ENCODE peak calls at places on chromosome 13, in eight cellular contexts. N is Calu3; C is naive B cell; X is psoas muscle; T is ovary; I is neural crest cell; B is suprapubic skin; S is effector CD4-positive, alpha-beta T cell. Q is an unnamed sample.

GRCh38 chr13:105971312-105971711 is 564.1 kb downstream of the EFNB2 start:
- DNase-seq in C (no peak), I (no peak), N (no peak), X (no peak), S (no peak), B (no peak), T (no peak), Q (no peak)

GRCh38 chr13:27353166-27353583 is 71.2 kb upstream of the GTF3A start:
- DNase-seq in S (no peak), B (no peak), X (no peak), T (no peak), I (no peak), C (no peak), N (no peak), Q (no peak)

GRCh38 chr13:111951982-111952565 is 114.9 kb upstream of the SOX1 start:
- DNase-seq in T (no peak), I (no peak), B (no peak), X (no peak), C (no peak), N (no peak), S (no peak), Q (no peak)

GRCh38 chr13:108974686-108975085 is 345.3 kb downstream of the MYO16 start:
- DNase-seq in X (no peak), B (no peak), I (no peak), T (no peak), N (no peak), S (no peak), C (no peak), Q (no peak)

GRCh38 chr13:106526748-106527488 is 8.5 kb downstream of the EFNB2 start:
- DNase-seq in N (no peak), C (no peak), I (no peak), T (no peak), X (no peak), S (no peak), B (no peak), Q (no peak)

GRCh38 chr13:48862572-48862971 is 113.1 kb upstream of the FNDC3A start:
- DNase-seq in X (no peak), C (no peak), S (no peak), I (no peak), B (no peak), N (no peak), T (no peak), Q (no peak)

GRCh38 chr13:31631071-31631470 is 108.3 kb upstream of the RXFP2 start:
- DNase-seq in N (no peak), T (no peak), I (no peak), C (no peak), X (no peak), S (no peak), B (no peak), Q (no peak)

GRCh38 chr13:53238241-53238640 is 209.6 kb downstream of the OLFM4 start:
- DNase-seq in T (no peak), B (no peak), N (no peak), X (no peak), S (no peak), C (no peak), I (no peak), Q (no peak)

GRCh38 chr13:33109801-33110200 is 93.6 kb downstream of the KL start:
- DNase-seq in I (no peak), B (no peak), T (no peak), N (peak; percentile 3), C (no peak), X (no peak), S (no peak), Q (no peak)

GRCh38 chr13:41017153-41017552 is 2.0 kb downstream of the ELF1 start:
- DNase-seq in S (no peak), I (no peak), C (peak; percentile 28), N (peak; percentile 16), X (no peak), T (no peak), B (no peak), Q (no peak)